ENCODE peak calls at places on chromosomes 3 and 15, in ten cellular contexts. B is endothelial cell of umbilical vein, L is brain microvascular endothelial cell, C is tibial nerve, F is upper lobe of right lung, Q is GM23338, K is astrocyte, A is HCT116, V is endodermal cell, J is lower lobe of right lung. Y is an unnamed sample.

GRCh38 chr3:3734881-3735280 is 64.3 kb upstream of the LRRN1 start:
- DNase-seq in K (no peak), F (no peak), J (no peak), C (no peak), V (no peak), B (no peak), L (no peak), A (no peak), Q (no peak), Y (no peak)

GRCh38 chr3:158770254-158771017 is 31.4 kb upstream of the MFSD1 start:
- DNase-seq in B (peak; percentile 9), L (peak; percentile 87), F (no peak), V (no peak), J (no peak), C (no peak), Q (no peak), K (peak; percentile 85), A (no peak), Y (peak; percentile 68)

GRCh38 chr3:141094851-141095545 is 43.9 kb downstream of the SPSB4 start:
- DNase-seq in C (peak; percentile 69), V (peak; percentile 38), F (no peak), K (peak; percentile 68), B (peak; percentile 48), J (no peak), Q (no peak), L (peak; percentile 59), A (no peak), Y (no peak)

GRCh38 chr3:182212479-182213076 is 500.9 kb downstream of the SOX2 start:
- DNase-seq in K (peak; percentile 98), L (peak; percentile 1), C (peak; percentile 33), V (peak; percentile 85), J (no peak), A (peak; percentile 98), Q (peak; percentile 57), B (peak; percentile 61), F (no peak), Y (peak; percentile 99)

GRCh38 chr3:123067689-123068226 is 933 bp downstream of the PDIA5 start:
- DNase-seq in V (peak; percentile 71), C (no peak), J (no peak), Q (peak; percentile 33), L (no peak), B (peak; percentile 31), F (no peak), K (no peak), A (no peak), Y (no peak)

GRCh38 chr3:33722186-33722585 is 4.1 kb upstream of the CLASP2 start:
- DNase-seq in F (no peak), A (no peak), V (no peak), Q (no peak), J (no peak), L (peak; percentile 25), K (peak; percentile 36), C (no peak), B (no peak), Y (peak; percentile 17)

GRCh38 chr3:122013448-122013925 is 8.6 kb downstream of the ILDR1 start:
- DNase-seq in A (no peak), J (no peak), C (no peak), B (no peak), L (no peak), F (no peak), Q (no peak), K (no peak), V (no peak), Y (peak; percentile 95)

GRCh38 chr3:118817748-118818165 is 216.9 kb downstream of the IGSF11 start:
- DNase-seq in F (no peak), V (peak; percentile 79), A (peak; percentile 56), J (no peak), K (peak; percentile 23), B (peak; percentile 40), Q (peak; percentile 88), L (peak; percentile 54), C (peak; percentile 36), Y (peak; percentile 65)

GRCh38 chr3:189108032-189108431 is 63.7 kb upstream of the TPRG1 start:
- DNase-seq in Q (no peak), V (no peak), K (no peak), A (no peak), J (no peak), B (no peak), F (no peak), C (no peak), L (no peak), Y (no peak)

GRCh38 chr3:159441279-159441678 is 547.4 kb upstream of the IL12A start:
- DNase-seq in J (no peak), F (no peak), L (no peak), V (no peak), K (no peak), C (no peak), B (no peak), Q (no peak), A (no peak), Y (no peak)

GRCh38 chr3:35640736-35641135 is 1.4 kb downstream of the ARPP21 start:
- DNase-seq in K (no peak), A (no peak), Q (no peak), J (no peak), L (no peak), C (no peak), B (no peak), V (no peak), F (no peak), Y (no peak)

GRCh38 chr3:35639251-35640185 is at the start of gene ARPP21:
- DNase-seq in J (peak; percentile 41), C (no peak), F (peak; percentile 63), Q (peak; percentile 57), V (peak; percentile 76), B (peak; percentile 15), K (peak; percentile 5), A (no peak), L (peak; percentile 34), Y (no peak)

GRCh38 chr3:35640186-35640584 is 860 bp downstream of the ARPP21 start:
- DNase-seq in B (no peak), K (no peak), V (no peak), C (no peak), J (no peak), A (no peak), F (no peak), L (no peak), Q (no peak), Y (no peak)

GRCh38 chr3:35635931-35636683 is 3.2 kb upstream of the ARPP21 start:
- DNase-seq in J (no peak), C (no peak), V (no peak), F (no peak), Q (no peak), K (no peak), B (no peak), A (no peak), L (no peak), Y (no peak)

DNA sequence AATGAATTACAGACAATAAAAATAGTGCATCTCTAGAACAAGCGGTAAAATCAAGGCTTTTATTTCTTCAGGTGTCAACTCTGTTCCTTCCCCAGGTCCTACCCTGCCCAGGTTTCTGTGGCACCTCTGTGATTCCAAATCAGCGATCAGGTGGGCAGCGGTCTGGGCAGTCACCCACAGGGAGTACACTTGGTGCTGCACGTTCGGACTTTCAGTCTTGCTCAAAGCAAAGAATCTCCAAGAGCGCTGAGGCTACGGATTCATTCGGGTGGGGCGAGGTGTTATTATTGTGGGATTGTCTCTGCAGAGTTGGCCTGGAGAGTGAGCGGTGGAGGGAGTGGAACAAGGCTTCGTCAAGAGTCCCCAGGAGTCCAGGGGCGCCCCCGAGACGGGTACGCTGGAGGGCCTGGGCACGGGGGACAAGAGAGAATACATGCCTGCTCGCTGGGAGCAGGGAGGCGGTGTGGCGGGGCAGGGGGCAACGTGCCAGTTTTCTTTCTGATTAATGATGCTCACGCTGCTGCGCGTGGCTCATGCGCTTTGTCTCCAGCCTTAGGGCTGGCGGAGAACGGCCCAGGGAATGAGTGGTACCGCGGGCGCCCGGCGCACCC is 580 bp upstream of the ARPP21 start:
- DNase-seq in C (no peak), F (no peak), B (no peak), L (no peak), K (no peak), Q (peak; percentile 3), J (no peak), A (no peak), V (no peak), Y (no peak)
- H3K4me3 ChIP-seq in C (no peak overlapping the region), F (no peak overlapping the region), B (no peak overlapping the region), L (peak overlapping the region; percentile 74), K (peak overlapping the region; percentile 69), Q (peak overlapping the region; percentile 84), J (peak overlapping the region; percentile 34), A (no peak overlapping the region), V (peak overlapping the region; percentile 87), Y (no peak overlapping the region)

DNA sequence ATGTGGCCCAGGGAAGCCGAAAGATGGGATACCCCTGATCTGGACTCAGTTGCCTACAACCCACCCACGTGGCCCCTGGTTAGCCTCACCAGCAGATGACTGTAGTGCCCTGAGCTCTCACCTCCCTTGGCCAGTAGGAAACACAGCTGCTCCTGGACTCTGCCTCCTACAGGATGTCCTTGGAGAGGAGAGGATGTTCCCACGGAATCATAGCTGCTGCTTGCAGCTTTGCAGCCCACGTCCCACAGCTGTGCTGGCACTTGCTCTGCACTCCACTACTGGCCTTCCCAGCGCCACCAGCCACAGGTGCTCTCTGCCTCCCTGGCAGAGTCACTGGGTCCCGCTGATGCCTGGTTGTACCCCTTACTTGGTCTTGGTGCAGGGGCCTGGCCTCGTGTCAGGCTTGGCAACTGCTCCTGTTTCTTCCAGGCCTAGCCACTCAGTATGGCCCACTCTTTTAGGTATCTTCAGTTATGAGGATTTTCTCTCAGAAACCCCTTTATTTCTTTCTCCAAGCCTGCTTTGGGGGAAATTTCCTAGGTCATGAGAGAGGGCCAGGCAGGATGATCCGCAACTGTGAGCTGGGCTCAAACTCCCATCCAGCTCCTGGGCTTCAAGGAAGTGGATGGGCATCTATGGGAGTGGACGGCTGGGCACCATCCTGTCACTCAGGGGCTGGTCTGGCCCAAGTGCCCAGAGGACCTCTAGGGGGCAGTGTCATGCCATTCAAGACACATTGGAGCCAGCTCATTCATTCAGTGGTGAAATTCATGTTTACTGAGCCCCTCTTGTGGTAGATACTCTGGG is 16.3 kb upstream of the VILL start:
- DNase-seq in A (peak; percentile 43), F (peak; percentile 79), L (peak; percentile 59), K (peak; percentile 22), J (peak; percentile 78), C (peak; percentile 67), V (peak; percentile 93), Q (peak; percentile 90), B (peak; percentile 63), Y (peak; percentile 49)
- TF ChIP-seq CTCF in A (peak; percentile 94), F (peak; percentile 85), L (peak; percentile 90), K (peak; percentile 62), J (peak; percentile 83), C (peak; percentile 63), V (peak; percentile 94), Q (peak; percentile 85), B (peak; percentile 95), Y (peak; percentile 79)

DNA sequence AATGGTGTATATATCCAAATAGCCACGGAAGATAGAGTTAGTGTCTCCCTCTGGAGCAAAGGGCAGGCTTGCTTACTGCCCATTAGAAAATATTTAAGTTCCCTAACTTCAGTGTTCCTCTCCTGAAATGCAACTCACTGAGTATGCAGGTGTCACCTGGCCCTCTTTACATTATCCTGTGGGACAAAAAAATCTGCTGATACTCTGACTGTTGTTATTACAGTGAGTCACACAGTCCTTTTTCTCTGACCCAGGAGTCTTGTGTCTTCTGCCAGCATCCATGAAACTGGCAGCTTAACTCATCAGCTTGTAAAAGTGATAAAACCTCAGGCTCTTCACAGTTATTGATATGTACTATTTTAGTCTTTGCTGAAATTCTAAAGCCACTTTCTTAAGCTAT is 42.2 kb upstream of the RASGRF1 start:
- DNase-seq in A (no peak), F (no peak), C (no peak), L (no peak), J (no peak), V (no peak), B (no peak), K (no peak), Q (no peak), Y (peak; percentile 7)
- H3K27me3 ChIP-seq in A (peaks cover 21% of the 10 kb centered on the region), F (no peaks in the 10 kb centered on the region), C (no peaks in the 10 kb centered on the region), L (no peaks in the 10 kb centered on the region), J (peaks cover 5% of the 10 kb centered on the region), V (no peaks in the 10 kb centered on the region), B (no peaks in the 10 kb centered on the region), K (peaks cover 3% of the 10 kb centered on the region), Q (no peaks in the 10 kb centered on the region), Y (no peaks in the 10 kb centered on the region)

GRCh38 chr3:60399861-60400845 is 851.1 kb downstream of the FHIT start:
- DNase-seq in Q (no peak), F (no peak), B (no peak), K (peak; percentile 7), L (no peak), A (no peak), C (no peak), J (no peak), V (no peak), Y (peak; percentile 40)
- H3K4me3 ChIP-seq in Q (no peak overlapping the region), F (no peak overlapping the region), B (no peak overlapping the region), K (no peak overlapping the region), L (no peak overlapping the region), A (no peak overlapping the region), C (no peak overlapping the region), J (no peak overlapping the region), V (no peak overlapping the region), Y (no peak overlapping the region)

Y was measured in bronchial epithelial cell.